ENCODE peak calls at places on chromosomes 3 and 15, in four cellular contexts. One of them, this sample, is unnamed.

GRCh38 chr15:76972420-76973361 is 22.2 kb upstream of the PSTPIP1 start:
- DNase-seq in heart left ventricle: peak
- DNase-seq in EL: no peak
- DNase-seq in astrocyte of the cerebellum: no peak
- DNase-seq in this sample: peak

GRCh38 chr15:60957111-60957510 is 272.0 kb downstream of the RORA start:
- DNase-seq in EL: no peak
- DNase-seq in heart left ventricle: no peak
- DNase-seq in astrocyte of the cerebellum: no peak
- DNase-seq in this sample: no peak

GRCh38 chr15:49225572-49226281 is 55.7 kb downstream of the GALK2 start:
- DNase-seq in heart left ventricle: no peak
- DNase-seq in astrocyte of the cerebellum: no peak
- DNase-seq in EL: peak
- DNase-seq in this sample: peak

GRCh38 chr3:73786346-73786807 is 161.6 kb upstream of the PDZRN3 start:
- DNase-seq in astrocyte of the cerebellum: peak
- DNase-seq in heart left ventricle: peak
- DNase-seq in EL: peak
- DNase-seq in this sample: peak

GRCh38 chr3:136134091-136134490 is 62.0 kb downstream of the MSL2 start:
- DNase-seq in astrocyte of the cerebellum: no peak
- DNase-seq in heart left ventricle: no peak
- DNase-seq in EL: no peak
- DNase-seq in this sample: no peak

GRCh38 chr3:128803307-128803706 is 76.1 kb upstream of the ACAD9 start:
- DNase-seq in heart left ventricle: no peak
- DNase-seq in astrocyte of the cerebellum: no peak
- DNase-seq in EL: no peak
- DNase-seq in this sample: no peak

GRCh38 chr3:65483475-65483874 is 555.2 kb downstream of the MAGI1 start:
- DNase-seq in astrocyte of the cerebellum: no peak
- DNase-seq in EL: no peak
- DNase-seq in heart left ventricle: peak
- DNase-seq in this sample: no peak

GRCh38 chr3:23720059-23720458 is 85.7 kb upstream of the UBE2E1 start:
- DNase-seq in astrocyte of the cerebellum: no peak
- DNase-seq in EL: no peak
- DNase-seq in heart left ventricle: no peak
- DNase-seq in this sample: no peak

GRCh38 chr15:66651913-66652642 is 50.0 kb upstream of the SMAD6 start:
- DNase-seq in astrocyte of the cerebellum: no peak
- DNase-seq in EL: no peak
- DNase-seq in heart left ventricle: no peak
- DNase-seq in this sample: no peak

GRCh38 chr3:101963902-101964362 is 114.6 kb downstream of the NFKBIZ start:
- DNase-seq in heart left ventricle: no peak
- DNase-seq in astrocyte of the cerebellum: no peak
- DNase-seq in EL: peak
- DNase-seq in this sample: peak

GRCh38 chr3:71680588-71680987 is 44.6 kb downstream of the EIF4E3 start:
- DNase-seq in EL: peak
- DNase-seq in heart left ventricle: no peak
- DNase-seq in astrocyte of the cerebellum: no peak
- DNase-seq in this sample: peak

GRCh38 chr3:74897006-74897405 is 282.5 kb upstream of the CNTN3 start:
- DNase-seq in heart left ventricle: no peak
- DNase-seq in EL: peak
- DNase-seq in astrocyte of the cerebellum: no peak
- DNase-seq in this sample: no peak

GRCh38 chr3:16606398-16606797 is 1.2 kb upstream of the DAZL start:
- DNase-seq in EL: no peak
- DNase-seq in astrocyte of the cerebellum: no peak
- DNase-seq in heart left ventricle: no peak
- DNase-seq in this sample: no peak

GRCh38 chr3:148648685-148649352 is 48.9 kb upstream of the AGTR1 start:
- DNase-seq in astrocyte of the cerebellum: peak
- DNase-seq in EL: peak
- DNase-seq in heart left ventricle: no peak
- DNase-seq in this sample: peak

GRCh38 chr15:89400121-89400996 is 65.7 kb upstream of the POLG start:
- DNase-seq in astrocyte of the cerebellum: no peak
- DNase-seq in EL: peak
- DNase-seq in heart left ventricle: no peak
- DNase-seq in this sample: no peak

This sample was measured in mesenchymal stem cell.